ENCODE peak calls at places on chromosome 18, in four cellular contexts. R, V, B and F are unnamed samples.

GRCh38 chr18:29780814-29781213 is 1261.7 kb downstream of the DSC3 start:
- DNase-seq in R (no peak), B (no peak), V (no peak), F (no peak)

GRCh38 chr18:8988262-8988871 is 114.1 kb upstream of the NDUFV2 start:
- DNase-seq in V (peak), B (peak), R (peak), F (peak)

GRCh38 chr18:12384261-12384660 is 7.2 kb upstream of the AFG3L2 start:
- DNase-seq in B (no peak), V (no peak), R (no peak), F (no peak)

GRCh38 chr18:66495844-66496243 is 108.0 kb downstream of the CDH19 start:
- DNase-seq in R (peak), B (peak), V (no peak), F (peak)

GRCh38 chr18:24443870-24444269 is 16.6 kb upstream of the HRH4 start:
- DNase-seq in V (no peak), R (no peak), B (no peak), F (no peak)

GRCh38 chr18:23213200-23213599 is 77.9 kb downstream of the CABLES1 start:
- DNase-seq in R (no peak), V (no peak), B (no peak), F (no peak)

GRCh38 chr18:51273435-51273834 is 76.0 kb upstream of the MEX3C start:
- DNase-seq in B (no peak), V (no peak), R (no peak), F (no peak)

GRCh38 chr18:58196164-58196563 is 152.1 kb downstream of the NEDD4L start:
- DNase-seq in R (no peak), V (no peak), B (no peak), F (no peak)

GRCh38 chr18:58896268-58896667 is 31.6 kb downstream of the ZNF532 start:
- DNase-seq in V (no peak), R (no peak), B (no peak), F (no peak)

GRCh38 chr18:61127714-61128485 is 205.3 kb upstream of the CDH20 start:
- DNase-seq in B (no peak), V (no peak), R (no peak), F (no peak)

GRCh38 chr18:3595282-3596273 is 145.6 kb downstream of the TGIF1 start:
- DNase-seq in V (no peak), B (no peak), R (peak), F (no peak)

GRCh38 chr18:58481321-58482180 is 147.3 kb downstream of the ALPK2 start:
- DNase-seq in V (no peak), B (no peak), R (no peak), F (no peak)

GRCh38 chr18:75293591-75293990 is 83.0 kb downstream of the TSHZ1 start:
- DNase-seq in B (no peak), R (no peak), V (no peak), F (no peak)